ENCODE peak calls at places on chromosomes 12 and 14, in ten cellular contexts. One of them, this sample, is unnamed. For H3K9me3, the result is how much of the 10 kb centered on the place peaks cover.

GRCh38 chr14:20485900-20486299 is 16.7 kb downstream of the PNP start:
- DNase-seq in uterus: no peak
- DNase-seq in gastrocnemius medialis: no peak
- DNase-seq in small intestine: no peak
- DNase-seq in A549: no peak
- DNase-seq in PC-3: no peak
- DNase-seq in CD8-positive, alpha-beta memory T cell: no peak
- DNase-seq in H9: peak
- DNase-seq in CD8-positive, alpha-beta T cell: no peak
- DNase-seq in T-helper 17 cell: no peak
- DNase-seq in this sample: no peak

GRCh38 chr14:64501326-64502171 is 2.1 kb downstream of the ZBTB25 start:
- DNase-seq in uterus: peak
- DNase-seq in gastrocnemius medialis: peak
- DNase-seq in small intestine: peak
- DNase-seq in A549: no peak
- DNase-seq in PC-3: peak
- DNase-seq in CD8-positive, alpha-beta memory T cell: no peak
- DNase-seq in H9: no peak
- DNase-seq in CD8-positive, alpha-beta T cell: no peak
- DNase-seq in T-helper 17 cell: no peak
- DNase-seq in this sample: no peak

GRCh38 chr12:19894049-19894448 is 454.8 kb downstream of the AEBP2 start:
- DNase-seq in uterus: no peak
- DNase-seq in gastrocnemius medialis: no peak
- DNase-seq in small intestine: no peak
- DNase-seq in A549: no peak
- DNase-seq in PC-3: peak
- DNase-seq in CD8-positive, alpha-beta memory T cell: no peak
- DNase-seq in H9: no peak
- DNase-seq in CD8-positive, alpha-beta T cell: no peak
- DNase-seq in T-helper 17 cell: no peak
- DNase-seq in this sample: no peak

GRCh38 chr14:91216731-91217226 is 27.7 kb downstream of the GPR68 start:
- DNase-seq in uterus: no peak
- DNase-seq in gastrocnemius medialis: no peak
- DNase-seq in small intestine: no peak
- DNase-seq in A549: no peak
- DNase-seq in PC-3: no peak
- DNase-seq in CD8-positive, alpha-beta memory T cell: no peak
- DNase-seq in H9: no peak
- DNase-seq in CD8-positive, alpha-beta T cell: no peak
- DNase-seq in T-helper 17 cell: no peak
- DNase-seq in this sample: peak

GRCh38 chr14:23294346-23294733 is 8.3 kb downstream of the PPP1R3E start:
- DNase-seq in uterus: no peak
- DNase-seq in gastrocnemius medialis: no peak
- DNase-seq in small intestine: no peak
- DNase-seq in A549: no peak
- DNase-seq in PC-3: no peak
- DNase-seq in CD8-positive, alpha-beta memory T cell: no peak
- DNase-seq in H9: peak
- DNase-seq in CD8-positive, alpha-beta T cell: no peak
- DNase-seq in T-helper 17 cell: no peak
- DNase-seq in this sample: peak

GRCh38 chr12:57738661-57739237 is at the start of gene AGAP2:
- DNase-seq in uterus: no peak
- DNase-seq in gastrocnemius medialis: no peak
- DNase-seq in small intestine: no peak
- DNase-seq in A549: no peak
- DNase-seq in PC-3: no peak
- DNase-seq in CD8-positive, alpha-beta memory T cell: no peak
- DNase-seq in H9: peak
- DNase-seq in CD8-positive, alpha-beta T cell: no peak
- DNase-seq in T-helper 17 cell: no peak
- DNase-seq in this sample: peak

GRCh38 chr12:40236357-40236850 is 11.6 kb downstream of the LRRK2 start:
- DNase-seq in uterus: no peak
- DNase-seq in gastrocnemius medialis: no peak
- DNase-seq in small intestine: no peak
- DNase-seq in A549: no peak
- DNase-seq in PC-3: no peak
- DNase-seq in CD8-positive, alpha-beta memory T cell: no peak
- DNase-seq in H9: no peak
- DNase-seq in CD8-positive, alpha-beta T cell: no peak
- DNase-seq in T-helper 17 cell: no peak
- DNase-seq in this sample: no peak

GRCh38 chr12:105359840-105360239 is 29.3 kb downstream of the C12orf75 start:
- DNase-seq in uterus: no peak
- DNase-seq in gastrocnemius medialis: no peak
- DNase-seq in small intestine: no peak
- DNase-seq in A549: no peak
- DNase-seq in PC-3: no peak
- DNase-seq in CD8-positive, alpha-beta memory T cell: no peak
- DNase-seq in H9: no peak
- DNase-seq in CD8-positive, alpha-beta T cell: no peak
- DNase-seq in T-helper 17 cell: no peak
- DNase-seq in this sample: no peak

GRCh38 chr12:110932048-110932447 is 11.7 kb upstream of the MYL2 start:
- DNase-seq in uterus: no peak
- DNase-seq in gastrocnemius medialis: no peak
- DNase-seq in small intestine: no peak
- DNase-seq in A549: no peak
- DNase-seq in PC-3: peak
- DNase-seq in CD8-positive, alpha-beta memory T cell: no peak
- DNase-seq in H9: peak
- DNase-seq in CD8-positive, alpha-beta T cell: no peak
- DNase-seq in T-helper 17 cell: no peak
- DNase-seq in this sample: peak

GRCh38 chr12:21561158-21561557 is 35.1 kb downstream of the SPX start:
- DNase-seq in uterus: no peak
- DNase-seq in gastrocnemius medialis: no peak
- DNase-seq in small intestine: no peak
- DNase-seq in A549: no peak
- DNase-seq in PC-3: no peak
- DNase-seq in CD8-positive, alpha-beta memory T cell: no peak
- DNase-seq in H9: no peak
- DNase-seq in CD8-positive, alpha-beta T cell: no peak
- DNase-seq in T-helper 17 cell: no peak
- DNase-seq in this sample: no peak

GRCh38 chr12:122117979-122118378 is 39.4 kb downstream of the MLXIP start:
- DNase-seq in uterus: no peak
- DNase-seq in gastrocnemius medialis: peak
- DNase-seq in small intestine: no peak
- DNase-seq in A549: no peak
- DNase-seq in PC-3: no peak
- DNase-seq in CD8-positive, alpha-beta memory T cell: no peak
- DNase-seq in H9: no peak
- DNase-seq in CD8-positive, alpha-beta T cell: no peak
- DNase-seq in T-helper 17 cell: no peak
- DNase-seq in this sample: no peak

GRCh38 chr12:121189061-121189886 is 20.7 kb upstream of the P2RX4 start:
- DNase-seq in uterus: no peak
- DNase-seq in gastrocnemius medialis: no peak
- DNase-seq in small intestine: peak
- DNase-seq in A549: no peak
- DNase-seq in PC-3: no peak
- DNase-seq in CD8-positive, alpha-beta memory T cell: no peak
- DNase-seq in H9: no peak
- DNase-seq in CD8-positive, alpha-beta T cell: no peak
- DNase-seq in T-helper 17 cell: no peak
- DNase-seq in this sample: peak

GRCh38 chr14:75268638-75269550 is 9.7 kb upstream of the FOS start:
- DNase-seq in uterus: no peak
- DNase-seq in gastrocnemius medialis: no peak
- DNase-seq in small intestine: peak
- DNase-seq in A549: no peak
- DNase-seq in PC-3: no peak
- DNase-seq in CD8-positive, alpha-beta memory T cell: no peak
- DNase-seq in H9: peak
- DNase-seq in CD8-positive, alpha-beta T cell: no peak
- DNase-seq in T-helper 17 cell: no peak
- DNase-seq in this sample: peak

GRCh38 chr12:105409881-105410471 is 79.5 kb downstream of the C12orf75 start:
- DNase-seq in uterus: peak
- DNase-seq in gastrocnemius medialis: no peak
- DNase-seq in small intestine: peak
- DNase-seq in A549: no peak
- DNase-seq in PC-3: no peak
- DNase-seq in CD8-positive, alpha-beta memory T cell: no peak
- DNase-seq in H9: no peak
- DNase-seq in CD8-positive, alpha-beta T cell: no peak
- DNase-seq in T-helper 17 cell: no peak
- DNase-seq in this sample: peak

GRCh38 chr14:65718629-65719028 is 306.1 kb downstream of the FUT8 start:
- DNase-seq in uterus: no peak
- DNase-seq in gastrocnemius medialis: no peak
- DNase-seq in small intestine: no peak
- DNase-seq in A549: no peak
- DNase-seq in PC-3: no peak
- DNase-seq in CD8-positive, alpha-beta memory T cell: no peak
- DNase-seq in H9: no peak
- DNase-seq in CD8-positive, alpha-beta T cell: no peak
- DNase-seq in T-helper 17 cell: no peak
- DNase-seq in this sample: no peak
- H3K9me3 ChIP-seq in uterus: under half
- H3K9me3 ChIP-seq in gastrocnemius medialis: under half
- H3K9me3 ChIP-seq in small intestine: under half
- H3K9me3 ChIP-seq in A549: under half
- H3K9me3 ChIP-seq in PC-3: under half
- H3K9me3 ChIP-seq in CD8-positive, alpha-beta memory T cell: under half
- H3K9me3 ChIP-seq in H9: under half
- H3K9me3 ChIP-seq in CD8-positive, alpha-beta T cell: under half
- H3K9me3 ChIP-seq in T-helper 17 cell: under half
- H3K9me3 ChIP-seq in this sample: half or more

GRCh38 chr14:62439210-62439609 is 606.0 kb downstream of the KCNH5 start:
- DNase-seq in uterus: no peak
- DNase-seq in gastrocnemius medialis: no peak
- DNase-seq in small intestine: no peak
- DNase-seq in A549: no peak
- DNase-seq in PC-3: no peak
- DNase-seq in CD8-positive, alpha-beta memory T cell: no peak
- DNase-seq in H9: no peak
- DNase-seq in CD8-positive, alpha-beta T cell: no peak
- DNase-seq in T-helper 17 cell: no peak
- DNase-seq in this sample: no peak

GRCh38 chr14:62445570-62445969 is 599.7 kb downstream of the KCNH5 start:
- DNase-seq in uterus: no peak
- DNase-seq in gastrocnemius medialis: no peak
- DNase-seq in small intestine: no peak
- DNase-seq in A549: no peak
- DNase-seq in PC-3: no peak
- DNase-seq in CD8-positive, alpha-beta memory T cell: no peak
- DNase-seq in H9: no peak
- DNase-seq in CD8-positive, alpha-beta T cell: no peak
- DNase-seq in T-helper 17 cell: no peak
- DNase-seq in this sample: no peak

DNA sequence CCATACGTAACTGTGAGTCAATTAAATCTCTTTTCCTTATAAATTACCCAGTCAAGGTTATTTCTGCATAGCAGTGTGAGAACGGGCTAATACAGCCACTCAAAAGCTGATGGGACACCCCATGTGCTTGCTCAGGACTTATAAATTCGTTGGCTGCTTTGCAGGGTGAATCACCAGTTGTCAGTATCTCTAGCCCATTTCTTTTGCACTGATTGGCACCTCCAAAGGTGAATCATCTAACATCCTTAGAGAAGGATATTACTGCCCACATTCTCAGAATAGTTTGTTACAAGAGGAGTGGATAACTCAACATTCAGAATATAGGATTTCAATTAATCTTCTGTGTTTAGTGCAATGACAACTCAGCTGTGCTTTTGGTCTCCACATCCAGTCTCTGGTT is 601.5 kb downstream of the KCNH5 start:
- DNase-seq in uterus: no peak
- DNase-seq in gastrocnemius medialis: no peak
- DNase-seq in small intestine: no peak
- DNase-seq in A549: no peak
- DNase-seq in PC-3: peak
- DNase-seq in CD8-positive, alpha-beta memory T cell: no peak
- DNase-seq in H9: no peak
- DNase-seq in CD8-positive, alpha-beta T cell: no peak
- DNase-seq in T-helper 17 cell: no peak
- DNase-seq in this sample: no peak
- H3K9me3 ChIP-seq in uterus: under half
- H3K9me3 ChIP-seq in gastrocnemius medialis: under half
- H3K9me3 ChIP-seq in small intestine: under half
- H3K9me3 ChIP-seq in A549: under half
- H3K9me3 ChIP-seq in PC-3: under half
- H3K9me3 ChIP-seq in CD8-positive, alpha-beta memory T cell: under half
- H3K9me3 ChIP-seq in H9: under half
- H3K9me3 ChIP-seq in CD8-positive, alpha-beta T cell: under half
- H3K9me3 ChIP-seq in T-helper 17 cell: under half
- H3K9me3 ChIP-seq in this sample: under half

GRCh38 chr14:27278341-27278740 is 680.5 kb upstream of the NOVA1 start:
- DNase-seq in uterus: no peak
- DNase-seq in gastrocnemius medialis: no peak
- DNase-seq in small intestine: no peak
- DNase-seq in A549: no peak
- DNase-seq in PC-3: no peak
- DNase-seq in CD8-positive, alpha-beta memory T cell: no peak
- DNase-seq in H9: no peak
- DNase-seq in CD8-positive, alpha-beta T cell: no peak
- DNase-seq in T-helper 17 cell: no peak
- DNase-seq in this sample: no peak
- H3K9me3 ChIP-seq in uterus: under half
- H3K9me3 ChIP-seq in gastrocnemius medialis: under half
- H3K9me3 ChIP-seq in small intestine: under half
- H3K9me3 ChIP-seq in A549: under half
- H3K9me3 ChIP-seq in PC-3: under half
- H3K9me3 ChIP-seq in CD8-positive, alpha-beta memory T cell: under half
- H3K9me3 ChIP-seq in H9: under half
- H3K9me3 ChIP-seq in CD8-positive, alpha-beta T cell: under half
- H3K9me3 ChIP-seq in T-helper 17 cell: under half
- H3K9me3 ChIP-seq in this sample: under half

GRCh38 chr12:46201284-46201789 is 67.5 kb downstream of the SLC38A1 start:
- DNase-seq in uterus: no peak
- DNase-seq in gastrocnemius medialis: no peak
- DNase-seq in small intestine: no peak
- DNase-seq in A549: no peak
- DNase-seq in PC-3: no peak
- DNase-seq in CD8-positive, alpha-beta memory T cell: no peak
- DNase-seq in H9: no peak
- DNase-seq in CD8-positive, alpha-beta T cell: no peak
- DNase-seq in T-helper 17 cell: no peak
- DNase-seq in this sample: no peak

GRCh38 chr12:46200551-46200950 is 68.3 kb downstream of the SLC38A1 start:
- DNase-seq in uterus: no peak
- DNase-seq in gastrocnemius medialis: no peak
- DNase-seq in small intestine: no peak
- DNase-seq in A549: no peak
- DNase-seq in PC-3: no peak
- DNase-seq in CD8-positive, alpha-beta memory T cell: no peak
- DNase-seq in H9: no peak
- DNase-seq in CD8-positive, alpha-beta T cell: no peak
- DNase-seq in T-helper 17 cell: no peak
- DNase-seq in this sample: no peak

GRCh38 chr12:46198913-46199312 is 69.9 kb downstream of the SLC38A1 start:
- DNase-seq in uterus: no peak
- DNase-seq in gastrocnemius medialis: no peak
- DNase-seq in small intestine: no peak
- DNase-seq in A549: no peak
- DNase-seq in PC-3: no peak
- DNase-seq in CD8-positive, alpha-beta memory T cell: no peak
- DNase-seq in H9: no peak
- DNase-seq in CD8-positive, alpha-beta T cell: no peak
- DNase-seq in T-helper 17 cell: no peak
- DNase-seq in this sample: no peak

GRCh38 chr12:46197876-46198275 is 71.0 kb downstream of the SLC38A1 start:
- DNase-seq in uterus: no peak
- DNase-seq in gastrocnemius medialis: no peak
- DNase-seq in small intestine: no peak
- DNase-seq in A549: no peak
- DNase-seq in PC-3: no peak
- DNase-seq in CD8-positive, alpha-beta memory T cell: no peak
- DNase-seq in H9: no peak
- DNase-seq in CD8-positive, alpha-beta T cell: no peak
- DNase-seq in T-helper 17 cell: no peak
- DNase-seq in this sample: no peak
- H3K9me3 ChIP-seq in uterus: under half
- H3K9me3 ChIP-seq in gastrocnemius medialis: under half
- H3K9me3 ChIP-seq in small intestine: under half
- H3K9me3 ChIP-seq in A549: under half
- H3K9me3 ChIP-seq in PC-3: under half
- H3K9me3 ChIP-seq in CD8-positive, alpha-beta memory T cell: under half
- H3K9me3 ChIP-seq in H9: under half
- H3K9me3 ChIP-seq in CD8-positive, alpha-beta T cell: under half
- H3K9me3 ChIP-seq in T-helper 17 cell: under half
- H3K9me3 ChIP-seq in this sample: half or more

This sample was measured in endodermal cell.